ENCODE peak calls at places on chromosomes 16 and 17, in five cellular contexts. One of them, this sample, is unnamed.

GRCh38 chr17:20930065-20930760 is 112.6 kb downstream of the USP22 start:
- DNase-seq in pancreas: no peak
- DNase-seq in effector memory CD4-positive, alpha-beta T cell: no peak
- DNase-seq in NCI-H1092: no peak
- DNase-seq in GM04504: no peak
- DNase-seq in this sample: peak; percentile 56

GRCh38 chr16:49183911-49184310 is 97.7 kb downstream of the CBLN1 start:
- DNase-seq in GM04504: no peak
- DNase-seq in NCI-H1092: peak; percentile 66
- DNase-seq in pancreas: no peak
- DNase-seq in effector memory CD4-positive, alpha-beta T cell: no peak
- DNase-seq in this sample: no peak

GRCh38 chr16:73036074-73036826 is 11.7 kb downstream of the ZFHX3 start:
- DNase-seq in NCI-H1092: no peak
- DNase-seq in GM04504: no peak
- DNase-seq in pancreas: no peak
- DNase-seq in effector memory CD4-positive, alpha-beta T cell: no peak
- DNase-seq in this sample: no peak

GRCh38 chr16:82011199-82011641 is at the start of gene SDR42E1:
- DNase-seq in pancreas: peak; percentile 94
- DNase-seq in effector memory CD4-positive, alpha-beta T cell: peak; percentile 35
- DNase-seq in NCI-H1092: peak; percentile 22
- DNase-seq in GM04504: no peak
- DNase-seq in this sample: peak; percentile 27

GRCh38 chr17:62653002-62653830 is 25.7 kb downstream of the MRC2 start:
- DNase-seq in NCI-H1092: peak; percentile 79
- DNase-seq in effector memory CD4-positive, alpha-beta T cell: peak; percentile 23
- DNase-seq in pancreas: peak; percentile 79
- DNase-seq in GM04504: peak; percentile 34
- DNase-seq in this sample: peak; percentile 55

GRCh38 chr17:38911081-38911730 is 14.2 kb upstream of the LASP1NB start:
- DNase-seq in effector memory CD4-positive, alpha-beta T cell: no peak
- DNase-seq in GM04504: no peak
- DNase-seq in pancreas: peak; percentile 43
- DNase-seq in NCI-H1092: no peak
- DNase-seq in this sample: no peak

GRCh38 chr16:13036600-13036999 is 135.2 kb downstream of the SHISA9 start:
- DNase-seq in GM04504: peak; percentile 10
- DNase-seq in effector memory CD4-positive, alpha-beta T cell: no peak
- DNase-seq in pancreas: no peak
- DNase-seq in NCI-H1092: no peak
- DNase-seq in this sample: peak; percentile 22

GRCh38 chr17:40018211-40019121 is 3.2 kb downstream of the CSF3 start:
- DNase-seq in NCI-H1092: no peak
- DNase-seq in effector memory CD4-positive, alpha-beta T cell: no peak
- DNase-seq in pancreas: peak; percentile 56
- DNase-seq in GM04504: no peak
- DNase-seq in this sample: peak; percentile 47

GRCh38 chr16:7185689-7186088 is 147.0 kb upstream of the RBFOX1 start:
- DNase-seq in pancreas: no peak
- DNase-seq in effector memory CD4-positive, alpha-beta T cell: no peak
- DNase-seq in NCI-H1092: no peak
- DNase-seq in GM04504: no peak
- DNase-seq in this sample: no peak

GRCh38 chr17:73972901-73973300 is 230.6 kb upstream of the RPL38 start:
- DNase-seq in effector memory CD4-positive, alpha-beta T cell: no peak
- DNase-seq in pancreas: no peak
- DNase-seq in NCI-H1092: no peak
- DNase-seq in GM04504: no peak
- DNase-seq in this sample: no peak

GRCh38 chr16:56409195-56409594 is 16.1 kb downstream of the AMFR start:
- DNase-seq in NCI-H1092: no peak
- DNase-seq in GM04504: no peak
- DNase-seq in effector memory CD4-positive, alpha-beta T cell: no peak
- DNase-seq in pancreas: no peak
- DNase-seq in this sample: peak; percentile 24

GRCh38 chr17:34601431-34601830 is 22.0 kb downstream of the TMEM132E start:
- DNase-seq in GM04504: no peak
- DNase-seq in effector memory CD4-positive, alpha-beta T cell: no peak
- DNase-seq in NCI-H1092: no peak
- DNase-seq in pancreas: no peak
- DNase-seq in this sample: no peak

GRCh38 chr16:4110680-4111079 is 5.6 kb downstream of the ADCY9 start:
- DNase-seq in NCI-H1092: no peak
- DNase-seq in effector memory CD4-positive, alpha-beta T cell: no peak
- DNase-seq in GM04504: no peak
- DNase-seq in pancreas: no peak
- DNase-seq in this sample: no peak

GRCh38 chr16:28294201-28294600 is 1.9 kb downstream of the SBK1 start:
- DNase-seq in pancreas: no peak
- DNase-seq in NCI-H1092: no peak
- DNase-seq in GM04504: no peak
- DNase-seq in effector memory CD4-positive, alpha-beta T cell: no peak
- DNase-seq in this sample: no peak

GRCh38 chr17:18921912-18922451 is 30.0 kb upstream of the SLC5A10 start:
- DNase-seq in pancreas: no peak
- DNase-seq in GM04504: no peak
- DNase-seq in effector memory CD4-positive, alpha-beta T cell: no peak
- DNase-seq in NCI-H1092: no peak
- DNase-seq in this sample: peak; percentile 12

GRCh38 chr16:88827727-88828126 is 16.0 kb upstream of the APRT start:
- DNase-seq in pancreas: peak; percentile 60
- DNase-seq in NCI-H1092: no peak
- DNase-seq in GM04504: no peak
- DNase-seq in effector memory CD4-positive, alpha-beta T cell: no peak
- DNase-seq in this sample: no peak

GRCh38 chr16:83953796-83954576 is 946 bp downstream of the OSGIN1 start:
- DNase-seq in pancreas: no peak
- DNase-seq in NCI-H1092: no peak
- DNase-seq in effector memory CD4-positive, alpha-beta T cell: no peak
- DNase-seq in GM04504: no peak
- DNase-seq in this sample: peak; percentile 23

This sample was measured in fibroblast of lung.